ENCODE peak calls at places on chromosomes 3 and 15, in seven cellular contexts. S is psoas muscle, K is breast epithelium, M is pancreas, R is kidney epithelial cell, I is cardiac fibroblast, P is NB4. Q is an unnamed sample.

GRCh38 chr3:194250104-194251002 is 100.8 kb downstream of the CPN2 start:
- DNase-seq in S (peak), R (no peak), M (no peak), P (no peak), I (peak), K (no peak), Q (no peak)

GRCh38 chr3:186259612-186260383 is 102.2 kb downstream of the DGKG start:
- DNase-seq in K (peak), S (peak), I (peak), P (peak), M (peak), R (peak), Q (peak)

GRCh38 chr3:117444175-117444574 is 734.6 kb downstream of the TUSC7 start:
- DNase-seq in M (no peak), P (no peak), R (no peak), S (no peak), I (no peak), K (no peak), Q (no peak)

GRCh38 chr3:179037361-179037760 is 34.2 kb downstream of the ZMAT3 start:
- DNase-seq in P (no peak), K (peak), R (peak), M (no peak), I (peak), S (peak), Q (no peak)

GRCh38 chr3:42655331-42655888 is 1.9 kb downstream of the ZBTB47 start:
- DNase-seq in S (peak), M (peak), K (no peak), R (no peak), P (no peak), I (no peak), Q (no peak)

GRCh38 chr3:4627651-4628375 is 134.7 kb downstream of the ITPR1 start:
- DNase-seq in M (no peak), S (no peak), P (no peak), I (no peak), K (no peak), R (no peak), Q (no peak)

GRCh38 chr15:78067328-78068241 is 9.9 kb downstream of the TBC1D2B start:
- DNase-seq in P (peak), M (no peak), S (no peak), R (no peak), I (no peak), K (no peak), Q (no peak)

GRCh38 chr3:30073622-30074021 is 532.8 kb upstream of the TGFBR2 start:
- DNase-seq in R (no peak), P (no peak), S (no peak), I (peak), M (no peak), K (no peak), Q (no peak)

GRCh38 chr3:82055792-82056191 is 294.3 kb upstream of the GBE1 start:
- DNase-seq in R (peak), M (no peak), P (no peak), S (no peak), K (peak), I (no peak), Q (no peak)

GRCh38 chr3:140203510-140203909 is 268.5 kb downstream of the CLSTN2 start:
- DNase-seq in R (no peak), I (no peak), K (no peak), M (no peak), P (no peak), S (no peak), Q (no peak)

GRCh38 chr15:69810441-69811071 is 287.2 kb downstream of the TLE3 start:
- DNase-seq in R (no peak), S (peak), I (no peak), K (no peak), M (no peak), P (no peak), Q (no peak)

GRCh38 chr3:13873818-13874217 is 6.1 kb downstream of the WNT7A start:
- DNase-seq in M (no peak), K (no peak), I (no peak), S (no peak), R (no peak), P (no peak), Q (no peak)

GRCh38 chr15:95329362-95329761 is 1001.1 kb upstream of the NR2F2 start:
- DNase-seq in I (no peak), R (no peak), P (no peak), M (no peak), K (no peak), S (no peak), Q (no peak)

GRCh38 chr3:128293930-128294329 is 140.6 kb downstream of the EEFSEC start:
- DNase-seq in S (no peak), I (no peak), P (no peak), K (peak), M (no peak), R (no peak), Q (no peak)

GRCh38 chr3:99483841-99484240 is 154.6 kb upstream of the COL8A1 start:
- DNase-seq in R (no peak), I (no peak), K (no peak), M (no peak), P (no peak), S (no peak), Q (no peak)

GRCh38 chr15:75577401-75578205 is 1.5 kb downstream of the PTPN9 start:
- DNase-seq in P (peak), I (peak), S (no peak), M (no peak), R (no peak), K (no peak), Q (no peak)

GRCh38 chr15:68701886-68702285 is 118.8 kb downstream of the ANP32A start:
- DNase-seq in P (no peak), I (no peak), M (no peak), K (no peak), R (no peak), S (no peak), Q (no peak)

GRCh38 chr3:79018671-79019136 is 749.1 kb downstream of the ROBO1 start:
- DNase-seq in I (peak), S (peak), P (no peak), R (no peak), K (no peak), M (peak), Q (peak)

GRCh38 chr3:40299721-40300335 is 9.7 kb upstream of the EIF1B start:
- DNase-seq in K (no peak), R (no peak), I (peak), P (peak), S (no peak), M (no peak), Q (no peak)

GRCh38 chr15:56496635-56497034 is 31.7 kb upstream of the MNS1 start:
- DNase-seq in I (peak), R (peak), K (no peak), S (no peak), M (no peak), P (peak), Q (no peak)

GRCh38 chr15:78110096-78110495 is 17.7 kb downstream of the SH2D7 start:
- DNase-seq in S (no peak), I (no peak), M (no peak), K (no peak), R (no peak), P (no peak), Q (no peak)

GRCh38 chr3:41247590-41247989 is 48.3 kb downstream of the CTNNB1 start:
- DNase-seq in I (no peak), M (no peak), S (no peak), R (no peak), K (peak), P (no peak), Q (no peak)

GRCh38 chr3:14512944-14513332 is 27.2 kb downstream of the GRIP2 start:
- DNase-seq in R (no peak), K (no peak), I (no peak), P (no peak), S (peak), M (no peak), Q (peak)

GRCh38 chr3:188559856-188560255 is 405.9 kb downstream of the LPP start:
- DNase-seq in I (no peak), R (no peak), S (no peak), P (no peak), K (no peak), M (no peak), Q (no peak)

GRCh38 chr15:68335251-68335650 is 57.7 kb downstream of the FEM1B start:
- DNase-seq in M (peak), I (peak), R (no peak), P (no peak), S (no peak), K (peak), Q (no peak)

GRCh38 chr15:45333550-45333949 is 44.8 kb downstream of the GATM start:
- DNase-seq in K (no peak), R (no peak), S (peak), P (no peak), I (peak), M (peak), Q (no peak)

GRCh38 chr3:48694610-48695051 is 8.9 kb upstream of the NCKIPSD start:
- DNase-seq in M (no peak), S (peak), R (peak), K (peak), I (peak), P (no peak), Q (no peak)

DNA sequence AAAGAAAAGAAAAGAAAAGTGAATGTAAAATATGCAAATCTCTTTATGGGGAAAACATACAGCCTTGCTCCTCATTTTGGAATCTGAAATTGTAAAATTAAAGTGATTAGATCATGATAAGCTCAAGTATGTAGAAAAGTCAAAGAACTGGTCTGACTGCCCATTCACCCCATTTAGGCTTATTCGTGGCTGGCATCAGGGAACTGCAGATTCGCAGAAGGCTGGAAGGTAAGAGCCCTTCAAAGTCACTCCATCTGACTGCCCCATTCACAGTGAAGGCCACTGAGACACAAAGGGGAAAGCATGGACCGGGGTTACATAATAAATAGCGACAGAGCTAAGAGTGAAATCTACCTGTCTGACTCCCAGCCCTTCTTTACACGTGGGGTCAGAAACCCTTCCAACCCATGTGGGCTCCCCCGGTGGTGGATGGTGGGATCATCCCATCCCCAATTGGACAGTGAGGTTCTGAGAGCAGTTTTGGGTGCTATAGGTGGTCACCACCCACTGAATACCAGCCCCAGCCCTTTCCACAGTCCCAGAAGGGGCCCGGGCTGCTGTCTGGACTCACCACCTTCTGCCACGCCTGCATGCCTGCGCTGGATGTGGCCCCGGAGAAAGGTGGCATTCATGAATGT is 18.1 kb downstream of the DZIP1L start:
- DNase-seq in M (no peak), S (no peak), R (no peak), P (peak), K (no peak), I (no peak), Q (no peak)
- TF ChIP-seq CTCF in M (peak), S (peak), R (peak), P (peak), K (no peak), I (peak), Q (no peak)

GRCh38 chr15:98548172-98548971 is 100.0 kb upstream of the IGF1R start:
- DNase-seq in P (peak), R (peak), I (peak), M (peak), K (peak), S (peak), Q (peak)
- H3K4me3 ChIP-seq in P (peak), R (peak), I (peak), M (peak), K (peak), S (peak), Q (peak)

GRCh38 chr3:58049143-58049785 is 41.0 kb downstream of the FLNB start:
- DNase-seq in K (peak), R (peak), S (no peak), M (peak), I (peak), P (no peak), Q (no peak)
- TF ChIP-seq CTCF in K (no peak), R (no peak), S (no peak), M (no peak), I (no peak), P (no peak), Q (no peak)

DNA sequence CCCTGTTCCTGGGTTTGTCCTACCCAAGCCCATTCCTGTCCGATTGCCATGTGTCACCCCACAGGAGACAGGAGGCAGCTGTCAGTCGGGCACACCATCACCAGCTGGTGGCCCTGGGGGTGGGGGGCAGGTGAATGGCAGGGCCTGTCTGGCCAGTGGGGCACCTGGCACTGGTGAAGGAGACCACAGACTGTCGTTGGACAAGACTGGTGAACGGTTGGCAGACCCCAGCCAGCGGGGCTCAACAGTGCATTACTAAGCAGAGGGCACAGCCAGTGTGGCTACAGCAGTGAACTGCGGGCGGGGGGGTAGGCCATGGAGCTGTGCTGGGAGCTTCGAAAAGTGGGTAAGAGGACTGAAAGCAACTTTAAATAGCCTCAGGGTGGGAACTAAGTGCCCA is 2.1 kb downstream of the SEMA7A start:
- DNase-seq in S (peak), I (no peak), P (no peak), K (no peak), R (no peak), M (no peak), Q (peak)
- H3K4me3 ChIP-seq in S (no peak), I (peak), P (peak), K (no peak), R (peak), M (no peak), Q (peak)

GRCh38 chr3:190336516-190337189 is 14.4 kb upstream of the CLDN1 start:
- DNase-seq in R (no peak), I (peak), P (no peak), S (no peak), M (no peak), K (no peak), Q (no peak)

GRCh38 chr3:190338717-190339116 is 16.5 kb upstream of the CLDN1 start:
- DNase-seq in K (no peak), S (no peak), R (no peak), M (no peak), I (no peak), P (no peak), Q (no peak)

GRCh38 chr3:190340071-190340470 is 17.8 kb upstream of the CLDN1 start:
- DNase-seq in S (no peak), P (no peak), I (no peak), M (no peak), R (no peak), K (no peak), Q (no peak)

GRCh38 chr3:190333961-190334360 is 11.7 kb upstream of the CLDN1 start:
- DNase-seq in R (no peak), S (no peak), K (no peak), P (no peak), M (no peak), I (no peak), Q (no peak)

GRCh38 chr3:190339130-190339529 is 16.9 kb upstream of the CLDN1 start:
- DNase-seq in M (no peak), R (no peak), K (no peak), P (peak), S (no peak), I (no peak), Q (no peak)
- TF ChIP-seq CTCF in M (no peak), R (peak), K (no peak), P (no peak), S (no peak), I (peak), Q (no peak)

DNA sequence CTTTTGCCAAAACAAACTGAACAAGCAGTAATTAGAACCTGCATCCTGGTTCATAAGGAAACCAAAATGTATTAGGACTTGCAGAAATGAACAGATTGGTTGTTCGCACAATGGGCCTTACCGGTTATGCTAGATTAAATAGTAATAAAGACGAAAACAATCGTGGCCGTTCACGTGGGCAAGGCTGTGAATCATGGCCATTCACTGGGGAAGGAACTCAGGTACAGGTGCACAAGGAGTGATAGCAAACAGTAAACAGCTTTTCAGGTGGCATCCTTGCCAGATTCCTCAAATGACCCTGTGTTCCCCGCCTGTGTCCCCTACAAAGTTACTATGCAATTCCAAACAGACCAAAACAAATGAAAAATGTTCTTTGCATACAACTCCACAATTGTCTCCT is 8.2 kb downstream of the LRIG1 start:
- DNase-seq in S (no peak), M (peak), I (no peak), K (peak), P (no peak), R (no peak), Q (peak)
- H3K4me3 ChIP-seq in S (no peak), M (no peak), I (no peak), K (peak), P (no peak), R (no peak), Q (no peak)

DNA sequence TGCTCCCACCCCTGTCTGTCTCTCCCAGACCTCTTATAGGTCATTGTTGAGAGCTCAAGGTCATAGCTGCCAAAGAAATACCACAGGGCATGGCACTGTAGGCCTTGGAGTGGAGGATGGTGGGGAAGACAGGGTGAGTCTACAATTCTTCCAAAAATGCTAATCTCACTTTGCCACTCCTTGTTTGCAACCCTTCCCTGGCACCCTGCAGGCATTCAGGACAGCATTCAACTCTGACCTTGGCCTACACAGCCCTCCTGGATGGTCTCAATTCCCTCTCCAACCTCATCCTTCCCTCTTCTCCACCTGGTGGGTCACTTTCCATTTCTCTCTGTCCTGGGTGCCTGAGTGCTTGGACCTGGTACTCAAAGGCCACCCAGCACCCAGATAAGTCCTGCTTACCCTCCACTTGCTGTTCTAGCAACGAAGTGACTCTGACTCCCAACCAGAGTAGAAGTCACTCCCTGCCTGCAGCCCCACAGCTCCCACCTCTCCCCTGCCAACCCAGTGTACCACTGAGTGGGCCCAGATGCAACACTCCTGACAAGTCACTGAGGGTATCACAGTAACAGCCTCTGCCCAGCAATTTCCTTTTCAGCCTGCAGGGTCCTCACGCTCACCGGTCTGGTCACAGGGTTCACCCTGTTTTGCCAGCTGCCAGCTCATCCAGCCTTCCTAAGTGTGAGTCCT is 36.6 kb downstream of the AMOTL2 start:
- DNase-seq in P (no peak), I (no peak), M (no peak), R (no peak), S (peak), K (no peak), Q (no peak)
- TF ChIP-seq CTCF in P (no peak), I (no peak), M (no peak), R (no peak), S (no peak), K (no peak), Q (no peak)

GRCh38 chr3:154143873-154144272 is 22.7 kb downstream of the ARHGEF26 start:
- DNase-seq in S (no peak), M (no peak), P (no peak), K (no peak), R (no peak), I (no peak), Q (no peak)
- H3K4me3 ChIP-seq in S (no peak), M (no peak), P (no peak), K (no peak), R (no peak), I (no peak), Q (no peak)

DNA sequence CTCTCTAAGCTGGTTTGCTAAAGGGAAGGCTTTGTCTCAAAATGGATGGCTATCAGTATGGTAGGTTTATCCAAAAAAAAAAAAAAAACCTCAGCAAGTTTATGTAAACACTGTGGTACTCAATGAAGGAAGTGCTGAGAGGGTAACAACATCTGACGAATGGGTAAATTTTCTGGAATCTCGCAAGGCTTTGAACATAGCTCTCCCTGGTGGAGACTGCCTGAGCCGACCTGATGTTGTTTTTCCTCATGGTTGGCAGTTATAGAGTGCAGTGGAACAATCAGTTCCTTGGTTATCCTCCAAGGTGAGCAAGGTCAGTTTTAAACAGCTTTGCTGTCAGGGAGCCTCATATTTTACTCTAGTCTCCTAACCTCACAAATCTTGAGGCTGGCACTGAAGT is 94.6 kb downstream of the ZPLD1 start:
- DNase-seq in M (no peak), K (no peak), P (peak), I (peak), S (no peak), R (no peak), Q (no peak)
- TF ChIP-seq CTCF in M (no peak), K (peak), P (no peak), I (peak), S (peak), R (peak), Q (no peak)

DNA sequence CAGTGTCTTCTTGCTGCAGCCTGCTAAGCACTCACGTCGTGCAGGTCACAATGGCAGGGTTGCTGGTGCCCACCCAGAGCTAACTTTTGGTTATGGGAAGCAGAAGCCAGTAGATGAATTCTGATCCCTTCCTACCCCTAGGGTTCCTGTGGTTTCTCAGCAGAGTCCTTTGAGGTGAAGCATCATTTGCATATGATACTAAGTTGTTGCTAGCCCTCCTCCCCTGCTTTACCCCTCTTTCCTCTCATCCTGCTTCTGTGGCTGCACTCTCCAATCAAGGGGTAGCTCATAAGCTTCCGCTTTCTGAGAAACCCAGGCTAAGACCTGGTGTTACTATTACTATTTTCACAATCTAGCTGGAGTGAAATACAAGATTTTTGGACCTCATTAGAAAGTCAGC is 22.1 kb upstream of the HEG1 start:
- DNase-seq in K (no peak), M (no peak), I (no peak), S (no peak), R (no peak), P (no peak), Q (no peak)
- H3K4me3 ChIP-seq in K (no peak), M (no peak), I (no peak), S (no peak), R (no peak), P (no peak), Q (no peak)

Q was measured in Peyer's patch.